ENCODE peak calls at places on chromosomes 7 and 10, in four cellular contexts. R is right lobe of liver, H is HFF-Myc, J is brain microvascular endothelial cell. I is an unnamed sample.

GRCh38 chr10:31261502-31262311 is 57.3 kb upstream of the ZEB1 start:
- DNase-seq in R (no peak), H (peak), J (peak), I (no peak)

GRCh38 chr10:49746626-49747302 is 15.4 kb downstream of the OGDHL start:
- DNase-seq in R (no peak), H (no peak), J (no peak), I (no peak)

GRCh38 chr10:49037187-49037586 is 78.1 kb downstream of the VSTM4 start:
- DNase-seq in R (no peak), H (no peak), J (peak), I (no peak)

GRCh38 chr10:85043207-85043606 is 714.8 kb downstream of the CCSER2 start:
- DNase-seq in R (no peak), H (no peak), J (no peak), I (no peak)

GRCh38 chr10:80444124-80444523 is 10.0 kb upstream of the TSPAN14 start:
- DNase-seq in R (no peak), H (no peak), J (no peak), I (no peak)

GRCh38 chr7:76356823-76357222 is 2.0 kb downstream of the YWHAG start:
- DNase-seq in R (no peak), H (no peak), J (no peak), I (no peak)

GRCh38 chr10:49595003-49595712 is 15.0 kb upstream of the SLC18A3 start:
- DNase-seq in R (no peak), H (no peak), J (no peak), I (no peak)

GRCh38 chr7:21920931-21921330 is 24.8 kb downstream of the CDCA7L start:
- DNase-seq in R (no peak), H (no peak), J (no peak), I (no peak)

GRCh38 chr7:25847331-25848070 is 304.5 kb upstream of the NFE2L3 start:
- DNase-seq in R (no peak), H (no peak), J (peak), I (no peak)

GRCh38 chr7:79740076-79740475 is 286.6 kb upstream of the MAGI2 start:
- DNase-seq in R (no peak), H (no peak), J (no peak), I (no peak)

GRCh38 chr7:18566829-18567228 is 71.3 kb downstream of the HDAC9 start:
- DNase-seq in R (no peak), H (no peak), J (no peak), I (no peak)

GRCh38 chr7:90191648-90192047 is 19.9 kb upstream of the STEAP2 start:
- DNase-seq in R (no peak), H (no peak), J (no peak), I (no peak)

GRCh38 chr7:158956805-158957506 is 100.6 kb downstream of the DYNC2I1 start:
- DNase-seq in R (no peak), H (no peak), J (no peak), I (no peak)

GRCh38 chr10:79268100-79268670 is 79.1 kb upstream of the PPIF start:
- DNase-seq in R (no peak), H (no peak), J (peak), I (no peak)

GRCh38 chr7:52168085-52168484 is 851.5 kb upstream of the COBL start:
- DNase-seq in R (no peak), H (no peak), J (no peak), I (no peak)

GRCh38 chr7:54697659-54698186 is 61.3 kb downstream of the SEC61G start:
- DNase-seq in R (no peak), H (no peak), J (no peak), I (no peak)

GRCh38 chr10:129850790-129851189 is 113.3 kb downstream of the EBF3 start:
- DNase-seq in R (no peak), H (no peak), J (no peak), I (peak)

GRCh38 chr10:42934351-42934811 is 142.5 kb upstream of the RET start:
- DNase-seq in R (no peak), H (no peak), J (no peak), I (no peak)

GRCh38 chr7:116562529-116563121 is 37.8 kb downstream of the CAV1 start:
- DNase-seq in R (no peak), H (no peak), J (no peak), I (no peak)

GRCh38 chr7:116565981-116566380 is 41.1 kb downstream of the CAV1 start:
- DNase-seq in R (no peak), H (no peak), J (no peak), I (no peak)

GRCh38 chr7:116560021-116560970 is 35.5 kb downstream of the CAV1 start:
- DNase-seq in R (no peak), H (no peak), J (no peak), I (no peak)

GRCh38 chr7:116557901-116558300 is 33.1 kb downstream of the CAV1 start:
- DNase-seq in R (no peak), H (no peak), J (no peak), I (no peak)

DNA sequence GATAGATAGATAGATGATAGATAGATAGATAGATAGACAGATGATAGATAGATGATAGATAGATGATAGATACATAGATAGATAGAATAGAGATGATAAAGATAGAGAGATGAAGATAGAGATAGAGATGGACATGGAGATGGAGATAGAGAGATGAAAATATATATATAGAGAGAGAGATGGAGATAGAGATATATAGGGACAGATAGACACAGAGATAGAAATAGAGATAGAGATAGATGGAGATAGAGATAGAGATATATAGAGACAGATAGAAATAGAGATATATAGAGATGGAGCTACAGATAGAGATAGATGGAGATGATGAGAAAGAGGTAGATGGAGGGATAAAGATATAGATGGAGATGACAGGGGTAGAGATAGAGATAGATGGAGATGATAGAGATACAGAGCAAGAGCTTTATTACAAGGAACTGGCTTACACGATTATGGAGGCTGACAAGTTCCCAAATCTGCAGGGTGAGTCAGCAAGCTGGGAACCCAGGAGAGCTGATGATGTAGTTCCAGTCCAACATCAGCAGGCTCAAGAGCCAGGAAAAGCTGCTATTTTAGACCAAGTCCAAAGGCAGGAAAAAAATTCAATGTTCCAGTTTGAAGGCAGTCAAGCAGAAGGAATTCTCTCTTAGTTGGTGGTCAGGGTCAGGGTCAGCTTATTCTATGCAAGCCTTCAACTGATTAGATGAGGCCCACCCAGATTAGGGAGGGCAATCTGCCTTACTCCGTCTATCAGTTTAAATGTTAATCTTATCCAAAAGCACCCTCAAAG is 37.1 kb downstream of the CAV1 start:
- DNase-seq in R (no peak), H (no peak), J (no peak), I (no peak)
- TF ChIP-seq CTCF in R (no peak), H (no peak), J (no peak), I (no peak)

DNA sequence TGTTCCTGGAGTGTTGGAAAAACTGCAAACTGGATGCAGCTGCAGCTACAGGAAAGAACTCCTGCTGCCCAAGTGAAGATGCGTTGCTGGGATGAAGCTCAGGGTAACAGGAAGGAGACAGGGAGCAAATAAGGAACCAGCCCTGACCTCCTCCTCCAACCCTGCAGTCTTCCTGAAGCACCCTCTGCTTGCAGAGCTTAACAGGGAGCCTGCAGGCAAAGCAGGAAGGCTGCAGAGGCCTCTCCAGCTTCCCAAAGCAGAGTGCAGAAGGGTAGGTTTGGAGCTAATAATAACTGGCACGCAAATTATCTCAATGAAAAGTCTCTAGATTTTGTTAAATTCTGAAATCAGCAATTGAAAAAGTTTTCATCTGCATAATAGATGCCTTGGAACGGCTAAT is 92.5 kb downstream of the SORCS1 start:
- DNase-seq in R (no peak), H (no peak), J (no peak), I (no peak)
- TF ChIP-seq CTCF in R (no peak), H (no peak), J (no peak), I (no peak)

DNA sequence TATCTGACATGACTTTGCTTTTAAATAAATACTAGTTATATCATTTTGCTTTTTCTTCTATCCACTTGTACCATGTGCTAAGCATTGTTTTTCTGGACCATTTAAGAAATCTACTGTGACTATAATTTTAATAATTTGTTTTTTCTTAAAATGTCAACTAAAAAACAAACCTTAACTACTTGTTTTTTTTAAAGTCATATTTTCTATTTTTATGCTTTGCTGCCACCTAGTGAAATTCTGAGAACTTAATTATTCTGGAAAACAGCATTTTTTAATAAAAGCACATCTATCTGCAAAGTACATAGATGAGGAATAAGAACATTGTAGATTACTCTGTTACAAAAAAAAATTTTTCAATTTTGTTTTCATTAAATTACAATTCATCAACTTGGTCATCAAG is 47.4 kb downstream of the ORC5 start:
- DNase-seq in R (no peak), H (no peak), J (no peak), I (no peak)
- TF ChIP-seq CTCF in R (peak), H (no peak), J (no peak), I (peak)

GRCh38 chr10:70364772-70365091 is 17.7 kb downstream of the LRRC20 start:
- DNase-seq in R (no peak), H (no peak), J (no peak), I (no peak)
- TF ChIP-seq CTCF in R (no peak), H (no peak), J (no peak), I (no peak)